ENCODE peak calls at places on chromosomes 7 and 10, in seven cellular contexts. S is stomach, O is A549, J is lower leg skin, K is H1, H is adrenal gland, M is right lobe of liver. X is an unnamed sample.

GRCh38 chr10:122116331-122116730 is 127.4 kb downstream of the TACC2 start:
- DNase-seq in S (no peak), O (no peak), J (no peak), K (no peak), H (peak), M (no peak), X (peak)

GRCh38 chr10:46062735-46063428 is 16.8 kb upstream of the MSMB start:
- DNase-seq in S (no peak), O (no peak), J (no peak), K (no peak), H (no peak), M (peak), X (no peak)

GRCh38 chr7:45683556-45684148 is 109.5 kb downstream of the ADCY1 start:
- DNase-seq in S (peak), O (no peak), J (peak), K (peak), H (no peak), M (peak), X (no peak)

GRCh38 chr7:117011419-117012260 is 58.3 kb downstream of the ST7 start:
- DNase-seq in S (no peak), O (no peak), J (no peak), K (no peak), H (no peak), M (no peak), X (no peak)

GRCh38 chr7:93835684-93836083 is 54.9 kb downstream of the TFPI2 start:
- DNase-seq in S (no peak), O (no peak), J (no peak), K (no peak), H (no peak), M (no peak), X (no peak)

GRCh38 chr10:47164800-47165128 is 135.2 kb upstream of the GDF10 start:
- DNase-seq in S (no peak), O (no peak), J (peak), K (no peak), H (no peak), M (no peak), X (no peak)

GRCh38 chr10:120541971-120542370 is 84.9 kb downstream of the PLPP4 start:
- DNase-seq in S (no peak), O (no peak), J (no peak), K (no peak), H (no peak), M (no peak), X (no peak)

GRCh38 chr10:119270893-119271361 is 63.6 kb downstream of the GRK5 start:
- DNase-seq in S (peak), O (peak), J (peak), K (no peak), H (peak), M (peak), X (peak)

GRCh38 chr10:131207584-131208532 is 103.7 kb downstream of the TCERG1L start:
- DNase-seq in S (peak), O (no peak), J (peak), K (peak), H (no peak), M (no peak), X (no peak)

GRCh38 chr10:130495116-130495862 is 359.1 kb downstream of the GLRX3 start:
- DNase-seq in S (no peak), O (no peak), J (peak), K (no peak), H (no peak), M (no peak), X (peak)

GRCh38 chr7:157211710-157212109 is 73.0 kb downstream of the UBE3C start:
- DNase-seq in S (no peak), O (no peak), J (no peak), K (no peak), H (peak), M (no peak), X (no peak)

GRCh38 chr10:102596506-102596971 is 47.7 kb upstream of the TRIM8 start:
- DNase-seq in S (peak), O (peak), J (no peak), K (peak), H (peak), M (peak), X (no peak)

GRCh38 chr10:104424719-104425118 is 71.1 kb downstream of the CFAP58 start:
- DNase-seq in S (no peak), O (no peak), J (no peak), K (no peak), H (peak), M (no peak), X (no peak)

GRCh38 chr10:74518076-74518475 is 308.3 kb upstream of the KAT6B start:
- DNase-seq in S (no peak), O (no peak), J (no peak), K (no peak), H (no peak), M (no peak), X (no peak)

GRCh38 chr7:82594665-82595064 is 151.1 kb upstream of the CACNA2D1 start:
- DNase-seq in S (no peak), O (no peak), J (no peak), K (no peak), H (no peak), M (no peak), X (no peak)

GRCh38 chr10:123101844-123102243 is 33.9 kb upstream of the HMX3 start:
- DNase-seq in S (no peak), O (no peak), J (no peak), K (no peak), H (no peak), M (no peak), X (no peak)

GRCh38 chr7:16801111-16801542 is 3.7 kb downstream of the AGR2 start:
- DNase-seq in S (no peak), O (peak), J (no peak), K (no peak), H (peak), M (no peak), X (no peak)

GRCh38 chr7:4076701-4077294 is 605.3 kb upstream of the FOXK1 start:
- DNase-seq in S (peak), O (no peak), J (peak), K (no peak), H (no peak), M (no peak), X (no peak)

GRCh38 chr10:10794056-10794455 is 223.6 kb upstream of the CELF2 start:
- DNase-seq in S (no peak), O (no peak), J (no peak), K (no peak), H (no peak), M (no peak), X (no peak)

GRCh38 chr7:46725136-46725535 is 804.1 kb upstream of the IGFBP3 start:
- DNase-seq in S (no peak), O (no peak), J (no peak), K (no peak), H (no peak), M (no peak), X (no peak)

GRCh38 chr7:42910306-42910705 is 1.6 kb downstream of the C7orf25 start:
- DNase-seq in S (no peak), O (no peak), J (no peak), K (no peak), H (no peak), M (no peak), X (no peak)

GRCh38 chr10:131425752-131426529 is 114.4 kb upstream of the TCERG1L start:
- DNase-seq in S (no peak), O (no peak), J (no peak), K (no peak), H (peak), M (no peak), X (no peak)

GRCh38 chr10:30435068-30435422 is 1.1 kb downstream of the MAP3K8 start:
- DNase-seq in S (peak), O (no peak), J (peak), K (no peak), H (peak), M (peak), X (peak)

DNA sequence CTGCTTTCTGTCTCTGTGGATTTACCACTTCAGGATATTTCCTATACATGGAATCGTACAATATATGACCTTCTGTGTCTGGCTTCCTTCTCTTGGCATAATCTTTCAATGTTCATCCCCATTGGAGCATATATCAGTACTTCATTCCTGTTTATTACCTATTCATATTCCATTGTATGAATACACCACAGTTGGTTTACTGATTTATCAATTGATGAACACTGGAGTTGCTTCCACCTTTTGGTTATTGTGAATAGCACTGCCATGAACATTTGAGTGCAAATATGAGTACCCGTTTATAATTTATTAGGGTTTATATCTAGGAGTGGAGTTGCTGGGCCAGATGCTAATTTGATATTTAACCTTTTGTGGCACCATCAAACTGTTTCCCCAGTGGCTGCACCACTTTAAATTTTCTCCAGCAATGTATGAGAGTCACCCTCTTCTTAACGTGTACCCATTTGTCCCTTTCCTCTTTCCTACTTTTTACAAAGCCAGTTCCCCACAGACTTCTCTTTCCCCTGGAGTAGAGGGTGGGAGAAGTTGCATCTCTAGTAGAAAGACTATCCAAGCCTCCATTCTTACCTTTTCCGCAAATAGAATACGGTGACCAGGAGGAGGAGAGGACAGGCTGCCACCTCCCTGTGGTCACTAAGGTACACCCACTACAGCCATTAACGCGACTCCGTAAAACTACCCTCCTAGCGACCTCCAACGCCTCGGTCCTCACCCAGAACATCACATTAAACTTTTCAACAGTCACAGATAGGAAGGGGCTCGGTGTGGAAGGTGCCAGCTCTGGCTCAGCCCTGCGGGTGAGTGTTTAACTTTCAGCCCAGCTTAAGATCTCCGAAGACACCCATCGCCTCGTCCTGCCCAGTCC is 25.6 kb downstream of the SCD start:
- DNase-seq in S (no peak), O (no peak), J (no peak), K (no peak), H (no peak), M (no peak), X (no peak)
- TF ChIP-seq POLR2A in S (no peak), O (peak), J (no peak), K (no peak), H (no peak), M (peak), X (no peak)

DNA sequence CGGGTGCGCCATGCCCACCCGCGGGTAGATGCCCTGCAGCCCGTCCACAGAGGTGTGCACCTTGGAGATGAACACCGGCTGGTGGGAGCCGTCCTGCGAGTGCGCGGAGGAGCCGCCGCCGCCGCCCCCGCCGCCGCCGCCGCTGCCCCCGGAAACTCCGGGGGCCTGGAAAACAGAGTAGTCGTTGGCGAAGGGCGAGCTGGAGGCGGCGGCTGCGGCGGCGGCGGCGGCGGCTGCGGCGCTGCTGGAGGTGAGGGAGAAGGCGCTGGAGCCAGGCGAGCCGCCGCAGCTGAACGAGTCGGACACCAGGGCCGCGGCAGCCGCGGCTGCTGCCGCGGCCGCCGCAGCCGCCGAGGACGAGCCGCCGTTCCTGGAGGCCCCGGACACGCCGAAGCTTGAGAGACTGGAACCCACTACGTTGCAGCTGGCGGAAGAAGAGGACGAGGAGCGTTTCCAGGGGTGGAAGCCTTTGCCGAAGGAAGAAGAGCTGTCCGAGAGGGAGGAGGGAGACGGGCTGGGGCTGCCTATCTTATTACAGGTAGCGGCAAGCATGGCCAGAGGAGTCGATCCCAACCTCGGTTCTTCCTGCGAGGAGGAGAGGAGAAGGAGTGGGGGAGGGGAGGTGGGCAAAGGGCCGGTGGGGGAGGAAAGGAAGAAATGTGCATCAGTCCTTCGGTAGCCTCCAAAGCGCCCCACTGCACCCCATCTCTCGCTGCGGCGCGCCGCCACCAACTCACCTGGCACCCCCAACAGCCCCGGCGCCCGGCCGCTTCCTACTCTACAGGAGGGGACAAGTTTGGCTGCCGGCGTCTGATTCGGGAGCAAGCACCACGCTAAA is 1.3 kb downstream of the SP8 start:
- DNase-seq in S (peak), O (no peak), J (peak), K (peak), H (no peak), M (no peak), X (no peak)
- H3K4me3 ChIP-seq in S (peak), O (peak), J (no peak), K (peak), H (peak), M (no peak), X (peak)

GRCh38 chr7:151126500-151127137 is 40.3 kb downstream of the AGAP3 start:
- DNase-seq in S (peak), O (no peak), J (no peak), K (no peak), H (no peak), M (no peak), X (no peak)
- TF ChIP-seq POLR2A in S (no peak), O (no peak), J (no peak), K (no peak), H (no peak), M (no peak), X (no peak)

GRCh38 chr7:50331564-50332208 is 27.2 kb downstream of the IKZF1 start:
- DNase-seq in S (no peak), O (no peak), J (no peak), K (no peak), H (no peak), M (no peak), X (no peak)

GRCh38 chr7:50332241-50333176 is 28.0 kb downstream of the IKZF1 start:
- DNase-seq in S (no peak), O (no peak), J (no peak), K (no peak), H (no peak), M (no peak), X (no peak)

GRCh38 chr7:50335230-50335794 is 30.8 kb downstream of the IKZF1 start:
- DNase-seq in S (no peak), O (no peak), J (no peak), K (no peak), H (no peak), M (no peak), X (no peak)

GRCh38 chr7:50334341-50334994 is 30.0 kb downstream of the IKZF1 start:
- DNase-seq in S (no peak), O (no peak), J (no peak), K (no peak), H (no peak), M (no peak), X (no peak)

GRCh38 chr7:50333266-50333665 is 28.8 kb downstream of the IKZF1 start:
- DNase-seq in S (no peak), O (no peak), J (no peak), K (no peak), H (no peak), M (no peak), X (no peak)
- H3K4me3 ChIP-seq in S (no peak), O (no peak), J (no peak), K (no peak), H (no peak), M (no peak), X (no peak)

GRCh38 chr10:13338337-13339128 is 9.6 kb downstream of the SEPHS1 start:
- DNase-seq in S (no peak), O (no peak), J (no peak), K (no peak), H (no peak), M (no peak), X (no peak)

GRCh38 chr10:13337128-13337826 is 10.8 kb downstream of the SEPHS1 start:
- DNase-seq in S (no peak), O (no peak), J (no peak), K (no peak), H (no peak), M (no peak), X (no peak)

GRCh38 chr10:13340068-13340467 is 8.0 kb downstream of the SEPHS1 start:
- DNase-seq in S (no peak), O (no peak), J (no peak), K (no peak), H (peak), M (no peak), X (no peak)

GRCh38 chr10:13337827-13338196 is 10.3 kb downstream of the SEPHS1 start:
- DNase-seq in S (no peak), O (no peak), J (no peak), K (no peak), H (no peak), M (no peak), X (no peak)

GRCh38 chr10:13340626-13341370 is 7.3 kb downstream of the SEPHS1 start:
- DNase-seq in S (no peak), O (no peak), J (no peak), K (no peak), H (no peak), M (no peak), X (no peak)
- TF ChIP-seq POLR2A in S (no peak), O (no peak), J (no peak), K (no peak), H (no peak), M (no peak), X (no peak)

X was measured in heart left ventricle.